ENCODE peak calls at places on chromosomes 5 and 9, in six cellular contexts. D, T, X, W, H and N are unnamed samples.

GRCh38 chr9:121900163-121900562 is 192.9 kb downstream of the TTLL11 start:
- DNase-seq in D (no peak), W (no peak), T (no peak), X (no peak), H (no peak), N (no peak)

GRCh38 chr5:154111214-154111613 is 72.4 kb downstream of the MFAP3 start:
- DNase-seq in T (no peak), W (no peak), H (no peak), X (no peak), D (no peak), N (no peak)

GRCh38 chr5:8184455-8185063 is 315.6 kb downstream of the MTRR start:
- DNase-seq in T (peak; percentile 28), D (peak; percentile 66), X (no peak), W (no peak), H (peak; percentile 70), N (peak; percentile 12)

GRCh38 chr5:167949435-167949834 is 342.0 kb upstream of the WWC1 start:
- DNase-seq in D (no peak), W (peak; percentile 48), X (no peak), H (no peak), T (no peak), N (no peak)

GRCh38 chr9:23543420-23543819 is 282.6 kb downstream of the ELAVL2 start:
- DNase-seq in W (peak; percentile 50), H (no peak), X (no peak), D (no peak), T (no peak), N (no peak)

GRCh38 chr5:95838001-95838520 is 15.5 kb upstream of the GLRX start:
- DNase-seq in D (no peak), T (no peak), W (no peak), X (no peak), H (no peak), N (no peak)

GRCh38 chr9:136599811-136600660 is 54.2 kb upstream of the NOTCH1 start:
- DNase-seq in W (no peak), X (no peak), D (no peak), H (no peak), T (no peak), N (no peak)

GRCh38 chr5:176181271-176181855 is 56.9 kb upstream of the SIMC1 start:
- DNase-seq in H (no peak), D (no peak), X (no peak), T (no peak), W (no peak), N (no peak)

GRCh38 chr9:123438321-123438720 is 82.3 kb downstream of the CRB2 start:
- DNase-seq in X (no peak), W (peak; percentile 67), D (no peak), H (peak; percentile 67), T (peak; percentile 19), N (no peak)

GRCh38 chr9:134618823-134619454 is 22.7 kb upstream of the COL5A1 start:
- DNase-seq in X (no peak), W (no peak), T (no peak), D (peak; percentile 3), H (no peak), N (no peak)

GRCh38 chr5:179234563-179235135 is 110.6 kb downstream of the ADAMTS2 start:
- DNase-seq in W (no peak), T (no peak), X (no peak), D (no peak), H (no peak), N (no peak)

DNA sequence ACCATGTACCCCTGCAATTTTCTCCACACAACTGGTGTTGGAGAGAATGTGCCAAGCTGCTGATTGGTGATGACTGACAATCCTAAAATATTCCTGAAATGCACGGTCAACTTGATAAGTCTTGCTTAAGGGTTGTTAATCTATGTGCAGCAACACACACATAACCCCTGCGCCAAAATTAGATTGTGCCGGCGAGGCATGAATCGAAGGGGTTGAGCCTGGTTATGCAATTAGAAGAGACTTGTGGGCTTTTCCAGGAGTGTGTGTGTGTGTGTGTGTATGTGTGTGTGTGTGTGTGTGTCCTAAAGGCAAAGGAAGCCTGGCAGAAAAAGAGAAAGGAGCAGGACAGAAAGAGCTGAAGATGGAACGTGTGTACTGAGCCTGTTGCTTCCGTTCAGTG is 22.3 kb downstream of the IRX2 start:
- DNase-seq in T (no peak), W (no peak), H (no peak), X (no peak), D (no peak), N (no peak)
- H3K27me3 ChIP-seq in T (no peaks in the 10 kb centered on the region), W (no peaks in the 10 kb centered on the region), H (no peaks in the 10 kb centered on the region), X (no peaks in the 10 kb centered on the region), D (no peaks in the 10 kb centered on the region), N (no peaks in the 10 kb centered on the region)

GRCh38 chr9:130627051-130627450 is 37.3 kb upstream of the PRDM12 start:
- DNase-seq in T (no peak), W (no peak), H (no peak), X (no peak), D (no peak), N (no peak)
- H3K36me3 ChIP-seq in T (peaks cover 74% of the 10 kb centered on the region), W (peaks cover 21% of the 10 kb centered on the region), H (no peaks in the 10 kb centered on the region), X (peaks cover 42% of the 10 kb centered on the region), D (peaks cover 74% of the 10 kb centered on the region), N (peaks cover 76% of the 10 kb centered on the region)

GRCh38 chr9:96150324-96151023 is 151.5 kb downstream of the HSD17B3 start:
- DNase-seq in D (no peak), H (no peak), X (no peak), W (peak; percentile 39), T (no peak), N (no peak)
- H3K4me3 ChIP-seq in D (no peak overlapping the region), H (no peak overlapping the region), X (no peak overlapping the region), W (no peak overlapping the region), T (no peak overlapping the region), N (no peak overlapping the region)

DNA sequence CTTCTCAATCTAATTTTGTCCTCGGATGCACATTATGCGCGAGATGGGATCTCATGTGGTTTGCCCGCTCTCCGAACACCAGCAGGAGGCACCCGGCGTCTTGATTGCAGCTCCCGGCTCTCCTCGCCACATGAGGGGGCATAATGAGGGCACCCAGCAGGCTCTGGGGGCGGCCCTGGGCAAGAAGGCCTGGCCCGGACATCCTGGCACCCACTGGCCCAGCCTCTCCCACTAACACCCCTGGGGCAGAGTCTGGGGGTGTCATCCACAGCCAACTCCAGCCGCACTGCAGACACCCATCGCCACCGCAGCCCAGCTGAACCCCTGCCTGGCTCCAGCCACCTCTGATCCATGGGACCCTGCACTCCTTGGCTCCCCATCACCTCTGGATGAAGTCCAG is 135.4 kb downstream of the PAX5 start:
- DNase-seq in X (no peak), D (no peak), W (no peak), H (no peak), T (no peak), N (no peak)
- H3K27me3 ChIP-seq in X (peaks cover 31% of the 10 kb centered on the region), D (no peaks in the 10 kb centered on the region), W (peaks cover 18% of the 10 kb centered on the region), H (no peaks in the 10 kb centered on the region), T (peaks cover 46% of the 10 kb centered on the region), N (peaks cover 31% of the 10 kb centered on the region)

GRCh38 chr9:6557883-6558282 is 87.6 kb downstream of the GLDC start:
- DNase-seq in T (no peak), D (peak; percentile 81), W (no peak), H (peak; percentile 15), X (no peak), N (no peak)

GRCh38 chr9:6549106-6549505 is 96.4 kb downstream of the GLDC start:
- DNase-seq in D (peak; percentile 78), H (peak; percentile 36), T (no peak), W (peak; percentile 34), X (no peak), N (no peak)

GRCh38 chr9:6551126-6551525 is 94.4 kb downstream of the GLDC start:
- DNase-seq in T (no peak), H (no peak), X (no peak), W (no peak), D (no peak), N (no peak)

GRCh38 chr9:6552738-6553121 is 92.8 kb downstream of the GLDC start:
- DNase-seq in T (peak; percentile 56), W (peak; percentile 69), H (no peak), X (no peak), D (no peak), N (peak; percentile 64)

DNA sequence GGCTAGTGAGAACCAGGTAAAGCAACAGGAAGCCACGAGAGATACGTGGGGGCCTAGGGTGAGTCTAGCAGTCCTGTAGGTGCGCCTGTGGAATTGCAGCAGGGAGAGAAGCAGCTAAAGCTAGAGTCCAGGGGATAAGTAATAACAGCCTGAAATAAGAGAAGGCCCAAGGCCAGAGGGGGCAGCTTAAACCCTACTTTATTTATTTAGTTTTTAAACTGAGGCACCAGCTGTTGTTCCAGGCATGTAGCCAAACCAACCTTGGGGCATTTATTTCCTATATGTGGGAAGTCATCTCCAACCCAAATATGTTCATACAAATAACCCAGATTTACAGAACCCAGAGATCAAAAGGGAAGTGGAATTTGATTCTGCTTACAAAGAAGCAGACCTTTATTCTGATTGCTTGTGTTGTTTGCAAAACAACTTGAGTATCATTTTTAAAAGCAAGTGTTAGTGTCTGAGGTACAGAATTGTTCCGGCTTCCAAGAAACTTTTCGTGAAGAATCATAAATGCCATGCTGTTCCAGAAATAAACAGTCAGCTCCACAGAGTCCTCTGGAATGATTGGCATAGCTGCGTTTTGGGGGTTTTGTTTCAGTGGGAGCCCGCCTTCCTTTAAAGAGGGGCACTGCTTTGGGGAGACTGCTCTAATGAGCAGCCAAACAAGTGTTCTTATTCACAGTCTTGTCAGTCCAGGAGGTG is 93.3 kb downstream of the GLDC start:
- DNase-seq in T (peak; percentile 83), D (no peak), X (peak; percentile 4), H (no peak), W (peak; percentile 76), N (peak; percentile 52)
- H3K36me3 ChIP-seq in T (no peaks in the 10 kb centered on the region), D (no peaks in the 10 kb centered on the region), X (no peaks in the 10 kb centered on the region), H (no peaks in the 10 kb centered on the region), W (no peaks in the 10 kb centered on the region), N (no peaks in the 10 kb centered on the region)

GRCh38 chr5:50710838-50711237 is 44.4 kb downstream of the PARP8 start:
- DNase-seq in H (no peak), D (no peak), W (no peak), T (no peak), X (no peak), N (no peak)
- H3K4me3 ChIP-seq in H (no peak overlapping the region), D (no peak overlapping the region), W (no peak overlapping the region), T (no peak overlapping the region), X (no peak overlapping the region), N (no peak overlapping the region)